ENCODE peak calls at places on chromosomes 4 and X, in five cellular contexts. One of them, this sample, is unnamed.

GRCh38 chr4:150072906-150073714 is 5.1 kb upstream of the DCLK2 start:
- DNase-seq in bronchial epithelial cell: peak; percentile 38
- DNase-seq in mucosa of descending colon: no peak
- DNase-seq in thoracic aorta: no peak
- DNase-seq in GM23338: no peak
- DNase-seq in this sample: no peak

GRCh38 chr4:188372856-188373255 is 233.6 kb downstream of the TRIML1 start:
- DNase-seq in thoracic aorta: no peak
- DNase-seq in bronchial epithelial cell: no peak
- DNase-seq in GM23338: no peak
- DNase-seq in mucosa of descending colon: no peak
- DNase-seq in this sample: no peak

GRCh38 chrX:13646154-13646549 is 6.8 kb upstream of the TCEANC start:
- DNase-seq in GM23338: peak; percentile 76
- DNase-seq in bronchial epithelial cell: peak; percentile 37
- DNase-seq in thoracic aorta: no peak
- DNase-seq in mucosa of descending colon: peak; percentile 83
- DNase-seq in this sample: peak; percentile 60

GRCh38 chr4:110639207-110640092 is 16.6 kb upstream of the PITX2 start:
- DNase-seq in mucosa of descending colon: no peak
- DNase-seq in bronchial epithelial cell: no peak
- DNase-seq in thoracic aorta: no peak
- DNase-seq in GM23338: peak; percentile 68
- DNase-seq in this sample: no peak

GRCh38 chr4:54215379-54216072 is 13.6 kb upstream of the PDGFRA start:
- DNase-seq in GM23338: peak; percentile 4
- DNase-seq in thoracic aorta: no peak
- DNase-seq in mucosa of descending colon: no peak
- DNase-seq in bronchial epithelial cell: no peak
- DNase-seq in this sample: no peak

GRCh38 chrX:13418126-13419091 is 98.6 kb upstream of the ATXN3L start:
- DNase-seq in GM23338: no peak
- DNase-seq in thoracic aorta: no peak
- DNase-seq in mucosa of descending colon: no peak
- DNase-seq in bronchial epithelial cell: peak; percentile 67
- DNase-seq in this sample: no peak

GRCh38 chr4:156038772-156039171 is 85.1 kb upstream of the CTSO start:
- DNase-seq in GM23338: no peak
- DNase-seq in thoracic aorta: no peak
- DNase-seq in bronchial epithelial cell: no peak
- DNase-seq in mucosa of descending colon: no peak
- DNase-seq in this sample: no peak

GRCh38 chr4:53005149-53005546 is 143.0 kb downstream of the RASL11B start:
- DNase-seq in mucosa of descending colon: peak; percentile 25
- DNase-seq in bronchial epithelial cell: no peak
- DNase-seq in GM23338: no peak
- DNase-seq in thoracic aorta: no peak
- DNase-seq in this sample: no peak

GRCh38 chrX:41313419-41313818 is 20.5 kb upstream of the DDX3X start:
- DNase-seq in bronchial epithelial cell: no peak
- DNase-seq in thoracic aorta: no peak
- DNase-seq in GM23338: no peak
- DNase-seq in mucosa of descending colon: no peak
- DNase-seq in this sample: no peak

GRCh38 chrX:97628807-97629596 is 745.3 kb downstream of the RPA4 start:
- DNase-seq in bronchial epithelial cell: no peak
- DNase-seq in GM23338: no peak
- DNase-seq in thoracic aorta: no peak
- DNase-seq in mucosa of descending colon: no peak
- DNase-seq in this sample: no peak

GRCh38 chr4:1192493-1193205 is 20.3 kb upstream of the SPON2 start:
- DNase-seq in thoracic aorta: no peak
- DNase-seq in GM23338: no peak
- DNase-seq in mucosa of descending colon: peak; percentile 11
- DNase-seq in bronchial epithelial cell: no peak
- DNase-seq in this sample: peak; percentile 62

GRCh38 chrX:2889045-2889605 is 40.0 kb downstream of the ARSD start:
- DNase-seq in GM23338: no peak
- DNase-seq in bronchial epithelial cell: no peak
- DNase-seq in thoracic aorta: no peak
- DNase-seq in mucosa of descending colon: no peak
- DNase-seq in this sample: no peak

GRCh38 chr4:101853691-101854090 is 63.2 kb downstream of the BANK1 start:
- DNase-seq in bronchial epithelial cell: no peak
- DNase-seq in thoracic aorta: no peak
- DNase-seq in GM23338: no peak
- DNase-seq in mucosa of descending colon: no peak
- DNase-seq in this sample: no peak

GRCh38 chr4:67725132-67725531 is 24.2 kb upstream of the UBA6 start:
- DNase-seq in mucosa of descending colon: no peak
- DNase-seq in bronchial epithelial cell: peak; percentile 96
- DNase-seq in GM23338: no peak
- DNase-seq in thoracic aorta: no peak
- DNase-seq in this sample: no peak

GRCh38 chrX:153765138-153766079 is 1.4 kb downstream of the PLXNB3 start:
- DNase-seq in thoracic aorta: no peak
- DNase-seq in GM23338: no peak
- DNase-seq in mucosa of descending colon: no peak
- DNase-seq in bronchial epithelial cell: no peak
- DNase-seq in this sample: peak; percentile 27

GRCh38 chrX:55754861-55755294 is 37.3 kb downstream of the RRAGB start:
- DNase-seq in bronchial epithelial cell: no peak
- DNase-seq in thoracic aorta: no peak
- DNase-seq in mucosa of descending colon: no peak
- DNase-seq in GM23338: no peak
- DNase-seq in this sample: no peak

GRCh38 chr4:2436301-2436700 is 17.5 kb downstream of the CFAP99 start:
- DNase-seq in mucosa of descending colon: peak; percentile 43
- DNase-seq in thoracic aorta: no peak
- DNase-seq in GM23338: no peak
- DNase-seq in bronchial epithelial cell: no peak
- DNase-seq in this sample: no peak

DNA sequence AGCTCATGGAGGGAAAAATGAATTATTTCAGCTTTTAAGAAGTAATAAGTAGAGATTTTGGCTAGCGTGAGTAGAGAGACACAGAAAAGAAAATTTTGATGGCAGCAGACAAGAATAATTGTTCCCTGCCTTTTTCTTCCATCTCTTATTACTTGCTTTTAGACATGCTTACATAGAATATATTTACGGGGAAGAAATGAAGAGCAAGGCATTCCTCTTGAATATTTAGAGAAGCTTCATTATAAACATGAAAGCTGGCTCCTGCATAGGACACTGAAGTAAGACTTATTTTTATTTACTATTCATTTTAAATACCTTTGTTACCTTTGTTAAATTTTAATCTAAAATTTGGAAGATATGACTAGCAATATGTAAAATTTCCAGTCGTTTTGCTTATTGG is 32.2 kb downstream of the DCK start:
- DNase-seq in mucosa of descending colon: no peak
- DNase-seq in bronchial epithelial cell: no peak
- DNase-seq in thoracic aorta: no peak
- DNase-seq in GM23338: no peak
- DNase-seq in this sample: no peak
- H3K36me3 ChIP-seq in mucosa of descending colon: no peaks in the 10 kb centered on the region
- H3K36me3 ChIP-seq in bronchial epithelial cell: no peaks in the 10 kb centered on the region
- H3K36me3 ChIP-seq in thoracic aorta: no peaks in the 10 kb centered on the region
- H3K36me3 ChIP-seq in GM23338: no peaks in the 10 kb centered on the region
- H3K36me3 ChIP-seq in this sample: no peaks in the 10 kb centered on the region

GRCh38 chr4:17934286-17934685 is 87.3 kb downstream of the LCORL start:
- DNase-seq in GM23338: no peak
- DNase-seq in mucosa of descending colon: no peak
- DNase-seq in thoracic aorta: no peak
- DNase-seq in bronchial epithelial cell: peak; percentile 7
- DNase-seq in this sample: no peak
- TF ChIP-seq CTCF in GM23338: peak; percentile 19
- TF ChIP-seq CTCF in mucosa of descending colon: no peak
- TF ChIP-seq CTCF in thoracic aorta: no peak
- TF ChIP-seq CTCF in bronchial epithelial cell: no peak
- TF ChIP-seq CTCF in this sample: no peak

GRCh38 chr4:72875545-72875944 is 194.0 kb downstream of the COX18 start:
- DNase-seq in GM23338: no peak
- DNase-seq in mucosa of descending colon: no peak
- DNase-seq in thoracic aorta: no peak
- DNase-seq in bronchial epithelial cell: no peak
- DNase-seq in this sample: no peak
- H3K36me3 ChIP-seq in GM23338: no peaks in the 10 kb centered on the region
- H3K36me3 ChIP-seq in mucosa of descending colon: no peaks in the 10 kb centered on the region
- H3K36me3 ChIP-seq in thoracic aorta: no peaks in the 10 kb centered on the region
- H3K36me3 ChIP-seq in bronchial epithelial cell: no peaks in the 10 kb centered on the region
- H3K36me3 ChIP-seq in this sample: no peaks in the 10 kb centered on the region

GRCh38 chrX:149940015-149940716 is 1.9 kb upstream of the EOLA2 start:
- DNase-seq in GM23338: peak; percentile 93
- DNase-seq in bronchial epithelial cell: peak; percentile 90
- DNase-seq in thoracic aorta: peak; percentile 92
- DNase-seq in mucosa of descending colon: peak; percentile 95
- DNase-seq in this sample: peak; percentile 96
- TF ChIP-seq CTCF in GM23338: peak; percentile 14
- TF ChIP-seq CTCF in bronchial epithelial cell: no peak
- TF ChIP-seq CTCF in thoracic aorta: no peak
- TF ChIP-seq CTCF in mucosa of descending colon: peak; percentile 20
- TF ChIP-seq CTCF in this sample: no peak

DNA sequence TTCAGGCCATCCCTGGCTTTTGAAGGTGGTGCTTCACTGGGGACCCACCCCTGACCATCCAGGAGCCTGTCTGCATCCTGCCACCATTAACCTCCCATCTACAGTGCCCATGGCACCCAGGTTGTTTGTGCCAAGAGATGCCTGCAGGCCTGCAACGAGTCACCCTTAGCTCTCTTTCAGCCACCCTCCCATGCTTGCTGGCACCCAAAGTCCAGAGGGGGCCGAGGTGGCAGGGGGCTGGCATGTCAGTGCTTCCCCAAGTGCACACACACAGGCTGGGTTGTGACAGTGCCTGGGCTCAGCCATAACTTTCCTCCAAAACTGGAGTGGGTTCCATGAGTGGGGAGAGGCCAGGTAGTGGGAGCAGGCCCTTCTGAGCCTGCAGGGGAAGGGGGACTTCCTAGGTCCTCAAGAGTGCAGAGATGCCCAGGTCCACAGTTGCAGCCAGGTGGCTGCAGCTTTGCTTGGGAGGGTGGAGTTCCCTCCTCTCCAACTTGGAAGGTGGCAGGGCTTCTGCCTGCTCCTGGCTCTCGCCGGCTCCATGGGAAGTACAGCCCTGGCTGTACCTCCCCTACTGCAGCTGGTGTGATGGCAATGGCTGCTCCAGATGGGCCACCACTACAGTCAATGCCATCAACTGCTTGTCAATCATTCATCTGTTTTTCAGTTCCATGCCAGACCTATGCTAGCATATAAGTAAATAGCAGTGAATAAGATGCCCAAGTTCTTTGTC is 235.9 kb upstream of the GIMD1 start:
- DNase-seq in GM23338: no peak
- DNase-seq in bronchial epithelial cell: no peak
- DNase-seq in thoracic aorta: no peak
- DNase-seq in mucosa of descending colon: no peak
- DNase-seq in this sample: no peak
- H3K36me3 ChIP-seq in GM23338: no peaks in the 10 kb centered on the region
- H3K36me3 ChIP-seq in bronchial epithelial cell: no peaks in the 10 kb centered on the region
- H3K36me3 ChIP-seq in thoracic aorta: no peaks in the 10 kb centered on the region
- H3K36me3 ChIP-seq in mucosa of descending colon: no peaks in the 10 kb centered on the region
- H3K36me3 ChIP-seq in this sample: no peaks in the 10 kb centered on the region

This sample was measured in right lobe of liver.